ENCODE peak calls at places on chromosome 5, in seven cellular contexts. One of them, this sample, is unnamed.

GRCh38 chr5:144203750-144204596 is 33.3 kb downstream of the KCTD16 start:
- DNase-seq in stimulated activated CD8-positive, alpha-beta memory T cell treated with anti-CD3 and anti-CD28 coated beads, Interleukin-7, amount 100 ng/mL, for 24 hours: no peak
- DNase-seq in PC-3: peak; percentile 73
- DNase-seq in A172: peak; percentile 72
- DNase-seq in G401: peak; percentile 71
- DNase-seq in lung microvascular endothelial cell: peak; percentile 80
- DNase-seq in hippocampal formation: no peak
- DNase-seq in this sample: peak; percentile 65

GRCh38 chr5:37424441-37424840 is 45.3 kb downstream of the WDR70 start:
- DNase-seq in stimulated activated CD8-positive, alpha-beta memory T cell treated with anti-CD3 and anti-CD28 coated beads, Interleukin-7, amount 100 ng/mL, for 24 hours: no peak
- DNase-seq in PC-3: peak; percentile 8
- DNase-seq in A172: no peak
- DNase-seq in G401: no peak
- DNase-seq in lung microvascular endothelial cell: no peak
- DNase-seq in hippocampal formation: no peak
- DNase-seq in this sample: no peak

GRCh38 chr5:6682239-6682638 is 31.0 kb upstream of the TENT4A start:
- DNase-seq in stimulated activated CD8-positive, alpha-beta memory T cell treated with anti-CD3 and anti-CD28 coated beads, Interleukin-7, amount 100 ng/mL, for 24 hours: no peak
- DNase-seq in PC-3: no peak
- DNase-seq in A172: no peak
- DNase-seq in G401: no peak
- DNase-seq in lung microvascular endothelial cell: no peak
- DNase-seq in hippocampal formation: no peak
- DNase-seq in this sample: no peak

GRCh38 chr5:135024956-135025729 is 8.9 kb downstream of the PITX1 start:
- DNase-seq in stimulated activated CD8-positive, alpha-beta memory T cell treated with anti-CD3 and anti-CD28 coated beads, Interleukin-7, amount 100 ng/mL, for 24 hours: no peak
- DNase-seq in PC-3: peak; percentile 70
- DNase-seq in A172: peak; percentile 73
- DNase-seq in G401: no peak
- DNase-seq in lung microvascular endothelial cell: no peak
- DNase-seq in hippocampal formation: no peak
- DNase-seq in this sample: no peak

GRCh38 chr5:82100303-82101077 is 128.7 kb downstream of the ATG10 start:
- DNase-seq in stimulated activated CD8-positive, alpha-beta memory T cell treated with anti-CD3 and anti-CD28 coated beads, Interleukin-7, amount 100 ng/mL, for 24 hours: no peak
- DNase-seq in PC-3: peak; percentile 3
- DNase-seq in A172: no peak
- DNase-seq in G401: no peak
- DNase-seq in lung microvascular endothelial cell: no peak
- DNase-seq in hippocampal formation: no peak
- DNase-seq in this sample: no peak

GRCh38 chr5:176732736-176733585 is 77.4 kb upstream of the UNC5A start:
- DNase-seq in stimulated activated CD8-positive, alpha-beta memory T cell treated with anti-CD3 and anti-CD28 coated beads, Interleukin-7, amount 100 ng/mL, for 24 hours: no peak
- DNase-seq in PC-3: no peak
- DNase-seq in A172: no peak
- DNase-seq in G401: no peak
- DNase-seq in lung microvascular endothelial cell: no peak
- DNase-seq in hippocampal formation: no peak
- DNase-seq in this sample: no peak

GRCh38 chr5:80255425-80255751 is 460 bp downstream of the SERINC5 start:
- DNase-seq in stimulated activated CD8-positive, alpha-beta memory T cell treated with anti-CD3 and anti-CD28 coated beads, Interleukin-7, amount 100 ng/mL, for 24 hours: no peak
- DNase-seq in PC-3: peak; percentile 53
- DNase-seq in A172: peak; percentile 36
- DNase-seq in G401: no peak
- DNase-seq in lung microvascular endothelial cell: peak; percentile 64
- DNase-seq in hippocampal formation: peak; percentile 68
- DNase-seq in this sample: no peak

GRCh38 chr5:65907138-65907537 is 19.2 kb upstream of the ERBIN start:
- DNase-seq in stimulated activated CD8-positive, alpha-beta memory T cell treated with anti-CD3 and anti-CD28 coated beads, Interleukin-7, amount 100 ng/mL, for 24 hours: no peak
- DNase-seq in PC-3: peak; percentile 59
- DNase-seq in A172: no peak
- DNase-seq in G401: no peak
- DNase-seq in lung microvascular endothelial cell: no peak
- DNase-seq in hippocampal formation: no peak
- DNase-seq in this sample: no peak

GRCh38 chr5:150105898-150106615 is 19.7 kb upstream of the CSF1R start:
- DNase-seq in stimulated activated CD8-positive, alpha-beta memory T cell treated with anti-CD3 and anti-CD28 coated beads, Interleukin-7, amount 100 ng/mL, for 24 hours: no peak
- DNase-seq in PC-3: no peak
- DNase-seq in A172: no peak
- DNase-seq in G401: no peak
- DNase-seq in lung microvascular endothelial cell: no peak
- DNase-seq in hippocampal formation: no peak
- DNase-seq in this sample: no peak

GRCh38 chr5:60535198-60535597 is 164.8 kb downstream of the DEPDC1B start:
- DNase-seq in stimulated activated CD8-positive, alpha-beta memory T cell treated with anti-CD3 and anti-CD28 coated beads, Interleukin-7, amount 100 ng/mL, for 24 hours: no peak
- DNase-seq in PC-3: no peak
- DNase-seq in A172: no peak
- DNase-seq in G401: no peak
- DNase-seq in lung microvascular endothelial cell: no peak
- DNase-seq in hippocampal formation: no peak
- DNase-seq in this sample: no peak

GRCh38 chr5:168780888-168781287 is 201.7 kb upstream of the PANK3 start:
- DNase-seq in stimulated activated CD8-positive, alpha-beta memory T cell treated with anti-CD3 and anti-CD28 coated beads, Interleukin-7, amount 100 ng/mL, for 24 hours: no peak
- DNase-seq in PC-3: no peak
- DNase-seq in A172: no peak
- DNase-seq in G401: no peak
- DNase-seq in lung microvascular endothelial cell: no peak
- DNase-seq in hippocampal formation: no peak
- DNase-seq in this sample: no peak

GRCh38 chr5:27472000-27472763 is 433.8 kb upstream of the CDH9 start:
- DNase-seq in stimulated activated CD8-positive, alpha-beta memory T cell treated with anti-CD3 and anti-CD28 coated beads, Interleukin-7, amount 100 ng/mL, for 24 hours: no peak
- DNase-seq in PC-3: no peak
- DNase-seq in A172: peak; percentile 52
- DNase-seq in G401: peak; percentile 66
- DNase-seq in lung microvascular endothelial cell: peak; percentile 3
- DNase-seq in hippocampal formation: no peak
- DNase-seq in this sample: peak; percentile 91

GRCh38 chr5:95238560-95239325 is 46.2 kb downstream of the MCTP1 start:
- DNase-seq in stimulated activated CD8-positive, alpha-beta memory T cell treated with anti-CD3 and anti-CD28 coated beads, Interleukin-7, amount 100 ng/mL, for 24 hours: no peak
- DNase-seq in PC-3: peak; percentile 54
- DNase-seq in A172: peak; percentile 39
- DNase-seq in G401: peak; percentile 86
- DNase-seq in lung microvascular endothelial cell: peak; percentile 20
- DNase-seq in hippocampal formation: no peak
- DNase-seq in this sample: no peak

GRCh38 chr5:82599030-82599429 is 320.9 kb upstream of the RPS23 start:
- DNase-seq in stimulated activated CD8-positive, alpha-beta memory T cell treated with anti-CD3 and anti-CD28 coated beads, Interleukin-7, amount 100 ng/mL, for 24 hours: no peak
- DNase-seq in PC-3: no peak
- DNase-seq in A172: no peak
- DNase-seq in G401: no peak
- DNase-seq in lung microvascular endothelial cell: no peak
- DNase-seq in hippocampal formation: no peak
- DNase-seq in this sample: no peak

GRCh38 chr5:148794729-148795590 is 31.5 kb upstream of the ADRB2 start:
- DNase-seq in stimulated activated CD8-positive, alpha-beta memory T cell treated with anti-CD3 and anti-CD28 coated beads, Interleukin-7, amount 100 ng/mL, for 24 hours: no peak
- DNase-seq in PC-3: peak; percentile 85
- DNase-seq in A172: peak; percentile 41
- DNase-seq in G401: no peak
- DNase-seq in lung microvascular endothelial cell: no peak
- DNase-seq in hippocampal formation: no peak
- DNase-seq in this sample: peak; percentile 39

GRCh38 chr5:14490309-14490711 is 91.3 kb upstream of the OTULINL start:
- DNase-seq in stimulated activated CD8-positive, alpha-beta memory T cell treated with anti-CD3 and anti-CD28 coated beads, Interleukin-7, amount 100 ng/mL, for 24 hours: no peak
- DNase-seq in PC-3: peak; percentile 33
- DNase-seq in A172: no peak
- DNase-seq in G401: peak; percentile 34
- DNase-seq in lung microvascular endothelial cell: no peak
- DNase-seq in hippocampal formation: peak; percentile 36
- DNase-seq in this sample: no peak

GRCh38 chr5:33433303-33434255 is 7.2 kb upstream of the TARS1 start:
- DNase-seq in stimulated activated CD8-positive, alpha-beta memory T cell treated with anti-CD3 and anti-CD28 coated beads, Interleukin-7, amount 100 ng/mL, for 24 hours: no peak
- DNase-seq in PC-3: no peak
- DNase-seq in A172: no peak
- DNase-seq in G401: no peak
- DNase-seq in lung microvascular endothelial cell: no peak
- DNase-seq in hippocampal formation: no peak
- DNase-seq in this sample: no peak

GRCh38 chr5:65151632-65152031 is 330.1 kb downstream of the ADAMTS6 start:
- DNase-seq in stimulated activated CD8-positive, alpha-beta memory T cell treated with anti-CD3 and anti-CD28 coated beads, Interleukin-7, amount 100 ng/mL, for 24 hours: no peak
- DNase-seq in PC-3: no peak
- DNase-seq in A172: no peak
- DNase-seq in G401: no peak
- DNase-seq in lung microvascular endothelial cell: no peak
- DNase-seq in hippocampal formation: no peak
- DNase-seq in this sample: no peak

GRCh38 chr5:178583279-178583678 is 6.9 kb downstream of the COL23A1 start:
- DNase-seq in stimulated activated CD8-positive, alpha-beta memory T cell treated with anti-CD3 and anti-CD28 coated beads, Interleukin-7, amount 100 ng/mL, for 24 hours: no peak
- DNase-seq in PC-3: no peak
- DNase-seq in A172: no peak
- DNase-seq in G401: no peak
- DNase-seq in lung microvascular endothelial cell: no peak
- DNase-seq in hippocampal formation: no peak
- DNase-seq in this sample: no peak

GRCh38 chr5:176631383-176631970 is 1.0 kb downstream of the EIF4E1B start:
- DNase-seq in stimulated activated CD8-positive, alpha-beta memory T cell treated with anti-CD3 and anti-CD28 coated beads, Interleukin-7, amount 100 ng/mL, for 24 hours: no peak
- DNase-seq in PC-3: no peak
- DNase-seq in A172: no peak
- DNase-seq in G401: peak; percentile 88
- DNase-seq in lung microvascular endothelial cell: no peak
- DNase-seq in hippocampal formation: no peak
- DNase-seq in this sample: no peak

GRCh38 chr5:1503301-1504243 is 20.2 kb downstream of the LPCAT1 start:
- DNase-seq in stimulated activated CD8-positive, alpha-beta memory T cell treated with anti-CD3 and anti-CD28 coated beads, Interleukin-7, amount 100 ng/mL, for 24 hours: no peak
- DNase-seq in PC-3: no peak
- DNase-seq in A172: no peak
- DNase-seq in G401: no peak
- DNase-seq in lung microvascular endothelial cell: peak; percentile 28
- DNase-seq in hippocampal formation: no peak
- DNase-seq in this sample: no peak